ENCODE peak calls at places on chromosomes 13 and 19, in six cellular contexts. L is activated T-helper 1 cell treated with anti-CD3 and anti-CD28 coated beads, Interleukin-12 subunit alpha, Interleukin-12 subunit beta, Interleukin-2, Interleukin-4 antibody, amounts not matched to agents 30 ng/mL and 10 ng/mL and 1 ng/mL, durations not matched to agents 14 hours and 24 hours and 36 hours; B is AG08396; I is uterus; T is endothelial cell; S is nucleus accumbens. M is an unnamed sample.

GRCh38 chr19:4391701-4392543 is 8.4 kb downstream of the SH3GL1 start:
- DNase-seq in I (no peak), B (no peak), T (no peak), L (no peak), S (no peak), M (peak)

GRCh38 chr19:3062165-3063105 is at the start of gene TLE5:
- DNase-seq in L (peak), S (peak), B (peak), I (peak), T (peak), M (peak)

GRCh38 chr19:5339950-5340636 is 519 bp downstream of the PTPRS start:
- DNase-seq in B (peak), T (peak), I (no peak), S (peak), L (no peak), M (no peak)

GRCh38 chr19:13234518-13234917 is 84.3 kb downstream of the IER2 start:
- DNase-seq in L (no peak), I (peak), S (no peak), T (no peak), B (peak), M (peak)

GRCh38 chr19:7522923-7523667 is 671 bp downstream of the MCOLN1 start:
- DNase-seq in S (no peak), T (no peak), B (peak), L (no peak), I (no peak), M (no peak)

GRCh38 chr19:36212895-36213294 is 1.6 kb downstream of the ZNF565 start:
- DNase-seq in L (no peak), B (no peak), T (no peak), S (no peak), I (no peak), M (no peak)

GRCh38 chr19:5983367-5983955 is 5.5 kb upstream of the RANBP3 start:
- DNase-seq in B (no peak), I (no peak), S (no peak), L (no peak), T (no peak), M (no peak)

GRCh38 chr19:48613024-48613851 is 1.6 kb downstream of the FAM83E start:
- DNase-seq in L (no peak), T (no peak), I (no peak), B (no peak), S (peak), M (peak)

GRCh38 chr13:114143806-114144605 is 11.6 kb upstream of the RASA3 start:
- DNase-seq in S (no peak), B (no peak), I (no peak), L (no peak), T (peak), M (no peak)

GRCh38 chr13:113584870-113585671 is 518 bp downstream of the TFDP1 start:
- DNase-seq in L (peak), B (peak), T (no peak), I (peak), S (no peak), M (no peak)

GRCh38 chr19:29690842-29691241 is 24.2 kb downstream of the C19orf12 start:
- DNase-seq in S (no peak), L (peak), I (no peak), T (no peak), B (no peak), M (peak)

GRCh38 chr19:44822177-44822576 is 13.3 kb downstream of the BCAM start:
- DNase-seq in B (no peak), T (no peak), I (no peak), L (no peak), S (no peak), M (no peak)

GRCh38 chr13:23505007-23505406 is 65.2 kb upstream of the TNFRSF19 start:
- DNase-seq in T (no peak), S (no peak), L (no peak), B (peak), I (no peak), M (no peak)

GRCh38 chr13:102580552-102581169 is 16.1 kb upstream of the TPP2 start:
- DNase-seq in I (no peak), B (peak), L (peak), S (no peak), T (peak), M (no peak)

GRCh38 chr19:7196721-7197168 is 97.5 kb downstream of the INSR start:
- DNase-seq in L (no peak), I (no peak), S (no peak), B (no peak), T (no peak), M (peak)

GRCh38 chr19:5026706-5027273 is 57.9 kb downstream of the KDM4B start:
- DNase-seq in S (no peak), T (no peak), L (no peak), B (no peak), I (no peak), M (no peak)

GRCh38 chr13:60448907-60449510 is 52.0 kb downstream of the TDRD3 start:
- DNase-seq in T (peak), B (peak), S (no peak), L (no peak), I (no peak), M (no peak)

GRCh38 chr13:112240076-112240475 is 136.1 kb upstream of the SPACA7 start:
- DNase-seq in L (no peak), I (no peak), T (no peak), S (no peak), B (no peak), M (no peak)

GRCh38 chr19:54412877-54413276 is 2.4 kb upstream of the TTYH1 start:
- DNase-seq in T (no peak), L (no peak), I (no peak), S (no peak), B (no peak), M (no peak)

GRCh38 chr19:8631425-8631819 is 989 bp downstream of the NFILZ start:
- DNase-seq in T (no peak), B (peak), I (no peak), L (no peak), S (no peak), M (no peak)

GRCh38 chr13:64740493-64740892 is 2489.6 kb downstream of the PCDH9 start:
- DNase-seq in I (no peak), S (no peak), L (no peak), T (no peak), B (no peak), M (no peak)